ENCODE peak calls at places on chromosome 21, in five cellular contexts. One of them, this sample, is unnamed.

GRCh38 chr21:45983981-45984551 is 2.5 kb downstream of the COL6A1 start:
- DNase-seq in type B pancreatic cell: no peak
- DNase-seq in Panc1: no peak
- DNase-seq in GM23338: no peak
- DNase-seq in omental fat pad: no peak
- DNase-seq in this sample: no peak

GRCh38 chr21:46118305-46118870 is 20.5 kb downstream of the COL6A2 start:
- DNase-seq in Panc1: no peak
- DNase-seq in type B pancreatic cell: peak
- DNase-seq in omental fat pad: peak
- DNase-seq in GM23338: no peak
- DNase-seq in this sample: peak

GRCh38 chr21:46423546-46424061 is 35.1 kb upstream of the DIP2A start:
- DNase-seq in type B pancreatic cell: no peak
- DNase-seq in Panc1: no peak
- DNase-seq in omental fat pad: no peak
- DNase-seq in GM23338: peak
- DNase-seq in this sample: no peak

GRCh38 chr21:31656199-31657095 is 3.0 kb upstream of the SOD1 start:
- DNase-seq in type B pancreatic cell: no peak
- DNase-seq in omental fat pad: no peak
- DNase-seq in Panc1: no peak
- DNase-seq in GM23338: no peak
- DNase-seq in this sample: no peak

GRCh38 chr21:31476551-31477120 is 132.6 kb upstream of the TIAM1 start:
- DNase-seq in Panc1: no peak
- DNase-seq in type B pancreatic cell: no peak
- DNase-seq in GM23338: no peak
- DNase-seq in omental fat pad: no peak
- DNase-seq in this sample: no peak

GRCh38 chr21:15631342-15631741 is 98.4 kb upstream of the USP25 start:
- DNase-seq in omental fat pad: no peak
- DNase-seq in GM23338: no peak
- DNase-seq in Panc1: no peak
- DNase-seq in type B pancreatic cell: no peak
- DNase-seq in this sample: no peak

GRCh38 chr21:25496825-25497482 is 110.3 kb downstream of the MRPL39 start:
- DNase-seq in omental fat pad: no peak
- DNase-seq in Panc1: no peak
- DNase-seq in GM23338: no peak
- DNase-seq in type B pancreatic cell: no peak
- DNase-seq in this sample: no peak

GRCh38 chr21:29155118-29155932 is 24.9 kb downstream of the MAP3K7CL start:
- DNase-seq in omental fat pad: no peak
- DNase-seq in type B pancreatic cell: no peak
- DNase-seq in GM23338: peak
- DNase-seq in Panc1: no peak
- DNase-seq in this sample: no peak

GRCh38 chr21:46161800-46162592 is 6.6 kb upstream of the FTCD start:
- DNase-seq in GM23338: no peak
- DNase-seq in omental fat pad: peak
- DNase-seq in type B pancreatic cell: peak
- DNase-seq in Panc1: no peak
- DNase-seq in this sample: no peak

GRCh38 chr21:40846566-40847411 is at the start of gene DSCAM:
- DNase-seq in type B pancreatic cell: no peak
- DNase-seq in GM23338: peak
- DNase-seq in Panc1: no peak
- DNase-seq in omental fat pad: no peak
- DNase-seq in this sample: peak

GRCh38 chr21:38921511-38922215 is 115.9 kb downstream of the ETS2 start:
- DNase-seq in GM23338: no peak
- DNase-seq in type B pancreatic cell: no peak
- DNase-seq in omental fat pad: no peak
- DNase-seq in Panc1: no peak
- DNase-seq in this sample: no peak

GRCh38 chr21:45163413-45164123 is 89.2 kb downstream of the ADARB1 start:
- DNase-seq in type B pancreatic cell: peak
- DNase-seq in omental fat pad: no peak
- DNase-seq in GM23338: no peak
- DNase-seq in Panc1: no peak
- DNase-seq in this sample: no peak

GRCh38 chr21:44734026-44734745 is 22.8 kb upstream of the TSPEAR start:
- DNase-seq in GM23338: no peak
- DNase-seq in type B pancreatic cell: peak
- DNase-seq in omental fat pad: no peak
- DNase-seq in Panc1: no peak
- DNase-seq in this sample: no peak

GRCh38 chr21:46559291-46559983 is 45.4 kb downstream of the S100B start:
- DNase-seq in omental fat pad: no peak
- DNase-seq in Panc1: no peak
- DNase-seq in GM23338: no peak
- DNase-seq in type B pancreatic cell: no peak
- DNase-seq in this sample: no peak

GRCh38 chr21:28230559-28230958 is 762.1 kb downstream of the LTN1 start:
- DNase-seq in Panc1: no peak
- DNase-seq in GM23338: no peak
- DNase-seq in type B pancreatic cell: no peak
- DNase-seq in omental fat pad: no peak
- DNase-seq in this sample: no peak

GRCh38 chr21:46216132-46216747 is 12.3 kb downstream of the LSS start:
- DNase-seq in type B pancreatic cell: no peak
- DNase-seq in GM23338: no peak
- DNase-seq in Panc1: no peak
- DNase-seq in omental fat pad: peak
- DNase-seq in this sample: no peak

GRCh38 chr21:14880922-14881321 is 183.9 kb downstream of the NRIP1 start:
- DNase-seq in Panc1: no peak
- DNase-seq in type B pancreatic cell: no peak
- DNase-seq in omental fat pad: no peak
- DNase-seq in GM23338: no peak
- DNase-seq in this sample: no peak

GRCh38 chr21:38621132-38621531 is 122.9 kb upstream of the ERG start:
- DNase-seq in type B pancreatic cell: no peak
- DNase-seq in Panc1: no peak
- DNase-seq in GM23338: no peak
- DNase-seq in omental fat pad: no peak
- DNase-seq in this sample: no peak

GRCh38 chr21:33480481-33481103 is 818 bp upstream of the TMEM50B start:
- DNase-seq in GM23338: no peak
- DNase-seq in omental fat pad: no peak
- DNase-seq in Panc1: no peak
- DNase-seq in type B pancreatic cell: no peak
- DNase-seq in this sample: no peak
- TF ChIP-seq CTCF in GM23338: no peak
- TF ChIP-seq CTCF in omental fat pad: no peak
- TF ChIP-seq CTCF in Panc1: no peak
- TF ChIP-seq CTCF in type B pancreatic cell: no peak
- TF ChIP-seq CTCF in this sample: no peak

DNA sequence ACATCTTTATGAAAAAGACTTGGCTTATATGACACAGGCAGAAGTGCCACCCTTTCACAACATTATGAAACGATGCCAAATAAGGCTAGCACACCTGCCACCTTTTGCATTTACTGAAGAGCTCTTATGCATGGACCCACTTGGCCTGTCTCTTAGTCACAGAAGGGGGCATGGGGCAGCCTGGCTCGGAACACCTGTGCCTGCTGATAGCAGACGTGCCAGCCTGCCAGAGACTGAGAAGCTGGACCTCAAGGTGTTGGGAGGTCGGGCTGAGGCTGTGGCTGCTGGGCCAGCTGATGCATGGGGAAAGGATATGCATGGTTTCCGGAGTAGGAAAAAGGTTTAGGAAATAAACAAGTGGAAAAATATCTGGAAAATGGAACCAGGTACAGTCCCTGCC is 21.5 kb downstream of the RCAN1 start:
- DNase-seq in type B pancreatic cell: no peak
- DNase-seq in GM23338: no peak
- DNase-seq in omental fat pad: no peak
- DNase-seq in Panc1: no peak
- DNase-seq in this sample: no peak
- TF ChIP-seq CTCF in type B pancreatic cell: no peak
- TF ChIP-seq CTCF in GM23338: no peak
- TF ChIP-seq CTCF in omental fat pad: no peak
- TF ChIP-seq CTCF in Panc1: no peak
- TF ChIP-seq CTCF in this sample: no peak

GRCh38 chr21:37364722-37365121 is 1.9 kb upstream of the DYRK1A start:
- DNase-seq in Panc1: no peak
- DNase-seq in type B pancreatic cell: no peak
- DNase-seq in GM23338: no peak
- DNase-seq in omental fat pad: no peak
- DNase-seq in this sample: no peak

GRCh38 chr21:37367758-37368535 is 1.4 kb downstream of the DYRK1A start:
- DNase-seq in GM23338: peak
- DNase-seq in Panc1: no peak
- DNase-seq in type B pancreatic cell: no peak
- DNase-seq in omental fat pad: no peak
- DNase-seq in this sample: peak

GRCh38 chr21:37367301-37367757 is 756 bp downstream of the DYRK1A start:
- DNase-seq in omental fat pad: no peak
- DNase-seq in GM23338: no peak
- DNase-seq in type B pancreatic cell: no peak
- DNase-seq in Panc1: no peak
- DNase-seq in this sample: peak

GRCh38 chr21:37365657-37366487 is 701 bp upstream of the DYRK1A start:
- DNase-seq in type B pancreatic cell: peak
- DNase-seq in Panc1: no peak
- DNase-seq in GM23338: peak
- DNase-seq in omental fat pad: no peak
- DNase-seq in this sample: peak

DNA sequence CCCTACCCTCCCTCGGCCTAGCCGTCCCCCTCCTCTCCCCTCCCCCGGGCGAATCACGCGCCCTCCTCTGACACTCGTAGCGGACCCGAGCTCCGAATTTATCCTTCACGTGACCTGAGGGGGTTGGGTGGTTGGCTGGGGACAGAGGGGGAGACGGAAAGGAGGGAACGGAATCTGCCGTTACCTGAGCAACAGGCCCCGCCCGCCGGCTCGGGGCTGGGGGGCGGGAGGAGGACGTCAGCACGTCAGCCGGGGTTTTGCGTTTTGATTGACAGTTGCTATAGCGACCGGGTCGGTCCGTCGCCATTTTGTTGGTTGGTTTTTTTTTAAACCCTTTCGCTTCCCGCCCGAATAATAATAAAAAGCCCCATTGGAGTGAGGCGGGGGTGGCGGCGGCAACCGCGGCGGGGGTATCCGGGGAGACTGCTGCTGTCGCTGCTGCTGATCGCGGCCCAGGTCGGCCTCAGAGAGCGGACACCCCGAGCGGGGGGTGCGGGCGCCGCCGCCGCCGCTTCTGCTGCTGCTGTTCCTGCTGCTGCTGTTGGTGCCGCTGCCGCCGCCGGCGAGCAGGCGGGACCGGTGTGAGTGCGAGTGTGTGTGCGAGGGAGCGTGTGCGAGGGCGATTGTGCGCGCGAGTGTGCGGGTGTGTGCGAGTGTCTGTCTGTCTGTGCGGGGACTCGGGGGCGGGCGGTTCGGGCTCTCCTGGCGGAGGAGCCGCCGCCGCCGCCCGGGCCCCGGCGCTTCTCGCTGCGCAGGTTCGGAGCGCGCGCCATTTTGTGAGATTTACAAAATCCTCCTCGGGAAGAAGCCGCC is at the start of gene DYRK1A:
- DNase-seq in type B pancreatic cell: peak
- DNase-seq in GM23338: peak
- DNase-seq in Panc1: peak
- DNase-seq in omental fat pad: peak
- DNase-seq in this sample: peak
- TF ChIP-seq CTCF in type B pancreatic cell: peak
- TF ChIP-seq CTCF in GM23338: no peak
- TF ChIP-seq CTCF in Panc1: no peak
- TF ChIP-seq CTCF in omental fat pad: no peak
- TF ChIP-seq CTCF in this sample: no peak

GRCh38 chr21:36087362-36088138 is 17.7 kb downstream of the CBR1 start:
- DNase-seq in Panc1: no peak
- DNase-seq in GM23338: peak
- DNase-seq in omental fat pad: no peak
- DNase-seq in type B pancreatic cell: no peak
- DNase-seq in this sample: no peak
- TF ChIP-seq CTCF in Panc1: peak
- TF ChIP-seq CTCF in GM23338: peak
- TF ChIP-seq CTCF in omental fat pad: no peak
- TF ChIP-seq CTCF in type B pancreatic cell: no peak
- TF ChIP-seq CTCF in this sample: no peak

GRCh38 chr21:42850866-42851391 is 28.4 kb downstream of the WDR4 start:
- DNase-seq in GM23338: peak
- DNase-seq in Panc1: no peak
- DNase-seq in type B pancreatic cell: no peak
- DNase-seq in omental fat pad: no peak
- DNase-seq in this sample: no peak
- TF ChIP-seq CTCF in GM23338: peak
- TF ChIP-seq CTCF in Panc1: no peak
- TF ChIP-seq CTCF in type B pancreatic cell: peak
- TF ChIP-seq CTCF in omental fat pad: no peak
- TF ChIP-seq CTCF in this sample: peak

DNA sequence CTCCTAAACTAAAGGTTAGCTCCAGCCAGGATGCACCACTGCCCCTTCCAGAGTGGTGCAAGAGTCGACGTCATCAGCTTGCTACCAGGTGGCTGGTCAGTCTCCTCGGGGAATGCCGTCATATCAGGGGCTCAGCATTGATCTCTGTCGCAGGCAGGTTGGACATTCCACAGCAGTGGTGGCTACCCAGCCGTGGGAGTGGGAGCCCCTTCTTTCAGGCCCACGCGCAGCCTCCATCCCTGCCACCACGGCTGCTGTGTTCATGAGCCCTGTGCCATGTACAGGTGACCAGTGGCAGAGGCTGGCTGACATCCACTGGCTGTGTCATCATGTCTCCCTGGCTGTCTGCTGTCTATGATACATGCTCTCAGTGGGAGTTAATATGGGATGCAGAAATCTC is 25.5 kb downstream of the IL10RB start:
- DNase-seq in Panc1: no peak
- DNase-seq in omental fat pad: no peak
- DNase-seq in type B pancreatic cell: no peak
- DNase-seq in GM23338: no peak
- DNase-seq in this sample: no peak
- TF ChIP-seq CTCF in Panc1: no peak
- TF ChIP-seq CTCF in omental fat pad: no peak
- TF ChIP-seq CTCF in type B pancreatic cell: no peak
- TF ChIP-seq CTCF in GM23338: no peak
- TF ChIP-seq CTCF in this sample: no peak

This sample was measured in mesothelial cell of epicardium.